ENCODE peak calls at places on chromosomes 4 and X, in five cellular contexts. One of them, this sample, is unnamed.

GRCh38 chrX:13851996-13852695 is 35.3 kb upstream of the GPM6B start:
- DNase-seq in midbrain: no peak
- DNase-seq in Kasumi-1: peak; percentile 3
- DNase-seq in DMS153: no peak
- DNase-seq in central memory CD4-positive, alpha-beta T cell: no peak
- DNase-seq in this sample: no peak

GRCh38 chrX:7191681-7192110 is 43.7 kb upstream of the PUDP start:
- DNase-seq in Kasumi-1: no peak
- DNase-seq in central memory CD4-positive, alpha-beta T cell: no peak
- DNase-seq in DMS153: no peak
- DNase-seq in midbrain: no peak
- DNase-seq in this sample: no peak

GRCh38 chr4:8315343-8316250 is 46.0 kb downstream of the HTRA3 start:
- DNase-seq in midbrain: no peak
- DNase-seq in Kasumi-1: no peak
- DNase-seq in DMS153: no peak
- DNase-seq in central memory CD4-positive, alpha-beta T cell: no peak
- DNase-seq in this sample: no peak

GRCh38 chrX:71492086-71493065 is 40.5 kb upstream of the OGT start:
- DNase-seq in midbrain: no peak
- DNase-seq in central memory CD4-positive, alpha-beta T cell: peak; percentile 13
- DNase-seq in DMS153: no peak
- DNase-seq in Kasumi-1: peak; percentile 10
- DNase-seq in this sample: peak; percentile 7

GRCh38 chrX:42678133-42678532 is 99.8 kb downstream of the PPP1R2C start:
- DNase-seq in midbrain: no peak
- DNase-seq in central memory CD4-positive, alpha-beta T cell: no peak
- DNase-seq in Kasumi-1: no peak
- DNase-seq in DMS153: no peak
- DNase-seq in this sample: no peak

GRCh38 chrX:43975747-43976146 is 2.6 kb upstream of the NDP start:
- DNase-seq in DMS153: no peak
- DNase-seq in Kasumi-1: no peak
- DNase-seq in midbrain: no peak
- DNase-seq in central memory CD4-positive, alpha-beta T cell: no peak
- DNase-seq in this sample: no peak

GRCh38 chrX:1207496-1208025 is 4.9 kb downstream of the CRLF2 start:
- DNase-seq in midbrain: no peak
- DNase-seq in central memory CD4-positive, alpha-beta T cell: no peak
- DNase-seq in DMS153: no peak
- DNase-seq in Kasumi-1: no peak
- DNase-seq in this sample: no peak

GRCh38 chr4:2785613-2786012 is 7.3 kb upstream of the SH3BP2 start:
- DNase-seq in central memory CD4-positive, alpha-beta T cell: peak; percentile 38
- DNase-seq in DMS153: no peak
- DNase-seq in Kasumi-1: peak; percentile 81
- DNase-seq in midbrain: no peak
- DNase-seq in this sample: no peak

GRCh38 chrX:52923781-52924241 is 26.7 kb downstream of the FAM156B start:
- DNase-seq in DMS153: no peak
- DNase-seq in Kasumi-1: peak; percentile 44
- DNase-seq in central memory CD4-positive, alpha-beta T cell: no peak
- DNase-seq in midbrain: no peak
- DNase-seq in this sample: peak; percentile 8